ENCODE peak calls at places on chromosomes 5 and 9, in six cellular contexts. G is OCI-M1; Q is activated effector memory CD4-positive, alpha-beta T cell treated with anti-CD3 and anti-CD28 coated beads, Interleukin-2, amount 50 U/mL, for 16 hours; D is cardiac fibroblast; P is NCI-H1092; M is skeletal muscle cell. V is an unnamed sample.
A peak's percentile ranks its signal among the peaks of the same experiment; 100 is the strongest.

GRCh38 chr5:38420691-38421395 is 135.6 kb downstream of the LIFR start:
- DNase-seq in M (peak; percentile 56), P (no peak), G (peak; percentile 51), Q (no peak), D (peak; percentile 75), V (peak; percentile 76)

GRCh38 chr5:147565524-147565923 is 55.7 kb upstream of the DPYSL3 start:
- DNase-seq in D (no peak), P (no peak), M (no peak), G (no peak), Q (no peak), V (peak; percentile 51)

GRCh38 chr9:37284631-37285030 is 137.9 kb upstream of the GRHPR start:
- DNase-seq in P (no peak), G (no peak), D (no peak), Q (no peak), M (no peak), V (peak; percentile 62)

GRCh38 chr9:8456327-8456726 is 656.7 kb upstream of the DMAC1 start:
- DNase-seq in Q (no peak), P (no peak), D (peak; percentile 23), M (no peak), G (no peak), V (no peak)

GRCh38 chr9:132046456-132046855 is 33.2 kb downstream of the MED27 start:
- DNase-seq in D (no peak), G (no peak), P (no peak), Q (no peak), M (peak; percentile 12), V (no peak)

GRCh38 chr5:67900515-67900914 is 315.0 kb upstream of the PIK3R1 start:
- DNase-seq in Q (no peak), M (peak; percentile 38), P (no peak), D (peak; percentile 25), G (no peak), V (peak; percentile 66)

GRCh38 chr5:61290815-61291214 is 41.2 kb upstream of the ZSWIM6 start:
- DNase-seq in P (no peak), G (no peak), Q (no peak), M (no peak), D (peak; percentile 62), V (peak; percentile 63)

GRCh38 chr5:160198886-160199409 is 30.4 kb upstream of the FABP6 start:
- DNase-seq in G (peak; percentile 41), Q (no peak), D (no peak), P (no peak), M (no peak), V (no peak)

GRCh38 chr9:37342895-37343294 is 79.6 kb upstream of the GRHPR start:
- DNase-seq in M (no peak), D (no peak), P (no peak), Q (no peak), G (no peak), V (no peak)

GRCh38 chr9:81608289-81608657 is 81.1 kb downstream of the TLE1 start:
- DNase-seq in P (no peak), M (no peak), G (no peak), Q (no peak), D (no peak), V (no peak)

GRCh38 chr9:81759680-81760215 is 70.4 kb upstream of the TLE1 start:
- DNase-seq in P (no peak), D (peak; percentile 81), Q (no peak), G (no peak), M (peak; percentile 79), V (peak; percentile 97)

GRCh38 chr5:170643591-170643990 is 139.8 kb downstream of the KCNIP1 start:
- DNase-seq in M (no peak), D (no peak), G (no peak), Q (peak; percentile 31), P (no peak), V (no peak)

GRCh38 chr5:1504244-1504595 is 19.5 kb downstream of the LPCAT1 start:
- DNase-seq in G (no peak), M (no peak), D (no peak), P (no peak), Q (no peak), V (no peak)

GRCh38 chr5:129405222-129405621 is 54.9 kb upstream of the ADAMTS19 start:
- DNase-seq in G (no peak), M (no peak), Q (no peak), P (no peak), D (no peak), V (no peak)

GRCh38 chr5:150317048-150318003 is 14.6 kb upstream of the ARSI start:
- DNase-seq in Q (no peak), M (peak; percentile 86), P (no peak), D (peak; percentile 82), G (no peak), V (peak; percentile 92)

GRCh38 chr5:129460121-129460950 is at the start of gene ADAMTS19:
- DNase-seq in M (peak; percentile 19), G (peak; percentile 26), D (peak; percentile 59), P (no peak), Q (no peak), V (peak; percentile 71)

GRCh38 chr5:170572453-170572852 is 68.6 kb downstream of the KCNIP1 start:
- DNase-seq in D (no peak), P (no peak), G (no peak), Q (peak; percentile 75), M (no peak), V (no peak)

GRCh38 chr5:14518638-14519037 is 63.0 kb upstream of the OTULINL start:
- DNase-seq in M (no peak), P (no peak), D (no peak), G (no peak), Q (no peak), V (no peak)

GRCh38 chr5:32017638-32018429 is 156.3 kb downstream of the GOLPH3 start:
- DNase-seq in M (peak; percentile 78), P (no peak), G (no peak), D (peak; percentile 83), Q (no peak), V (peak; percentile 90)

GRCh38 chr9:16964228-16964627 is 93.8 kb upstream of the BNC2 start:
- DNase-seq in P (no peak), M (peak; percentile 98), Q (no peak), D (peak; percentile 79), G (no peak), V (peak; percentile 99)

GRCh38 chr5:178785999-178786398 is 55.5 kb upstream of the ZNF354A start:
- DNase-seq in D (no peak), G (no peak), P (no peak), Q (no peak), M (no peak), V (peak; percentile 25)

GRCh38 chr9:71628247-71628646 is 140.1 kb downstream of the CEMIP2 start:
- DNase-seq in Q (no peak), P (no peak), G (peak; percentile 45), M (no peak), D (peak; percentile 20), V (peak; percentile 30)

GRCh38 chr9:133938670-133939258 is 53.4 kb downstream of the VAV2 start:
- DNase-seq in M (no peak), D (no peak), G (no peak), P (no peak), Q (no peak), V (no peak)

GRCh38 chr5:142095651-142096330 is 12.8 kb upstream of the NDFIP1 start:
- DNase-seq in P (no peak), D (no peak), M (no peak), G (no peak), Q (peak; percentile 92), V (no peak)

GRCh38 chr5:59069438-59070079 is 486.7 kb downstream of the RAB3C start:
- DNase-seq in G (no peak), D (peak; percentile 95), M (peak; percentile 96), P (no peak), Q (no peak), V (peak; percentile 95)

GRCh38 chr9:88748566-88749238 is 213.7 kb downstream of the NXNL2 start:
- DNase-seq in G (no peak), D (peak; percentile 92), Q (no peak), P (no peak), M (peak; percentile 83), V (peak; percentile 85)

GRCh38 chr5:22649076-22649475 is 204.1 kb downstream of the CDH12 start:
- DNase-seq in D (peak; percentile 36), Q (no peak), P (no peak), M (no peak), G (no peak), V (no peak)

GRCh38 chr5:176784218-176785165 is 25.9 kb upstream of the UNC5A start:
- DNase-seq in G (no peak), M (peak; percentile 15), P (no peak), Q (peak; percentile 47), D (peak; percentile 70), V (peak; percentile 87)

GRCh38 chr5:134552301-134552700 is 26.8 kb downstream of the JADE2 start:
- DNase-seq in M (peak; percentile 83), P (no peak), Q (no peak), D (peak; percentile 99), G (no peak), V (peak; percentile 97)

GRCh38 chr5:112366987-112367386 is 52.1 kb downstream of the EPB41L4A start:
- DNase-seq in M (no peak), G (peak; percentile 67), D (no peak), Q (no peak), P (no peak), V (no peak)

V was measured in fibroblast of lung.